ENCODE peak calls at places on chromosomes 13 and 19, in eight cellular contexts. B is cardiac fibroblast, T is left ventricle myocardium superior, G is mammary epithelial cell, W is H9, C is uterus, K is iris pigment epithelial cell, F is T-helper 2 cell. R is an unnamed sample.

GRCh38 chr19:791605-792360 is 5.5 kb upstream of the PTBP1 start:
- DNase-seq in G (no peak), C (no peak), K (no peak), F (no peak), B (no peak), T (no peak), W (peak; percentile 31), R (peak; percentile 54)

GRCh38 chr13:50378513-50378970 is 363.3 kb downstream of the KCNRG start:
- DNase-seq in T (no peak), W (no peak), B (no peak), K (no peak), C (no peak), G (no peak), F (no peak), R (no peak)

GRCh38 chr19:16373539-16373938 is 48.9 kb downstream of the KLF2 start:
- DNase-seq in W (no peak), T (no peak), B (peak; percentile 87), K (peak; percentile 74), F (no peak), G (no peak), C (peak; percentile 79), R (peak; percentile 61)

GRCh38 chr19:10587022-10587838 is at the start of gene AP1M2:
- DNase-seq in T (no peak), G (peak; percentile 61), F (no peak), K (no peak), W (peak; percentile 85), C (no peak), B (no peak), R (no peak)

GRCh38 chr19:38617764-38618589 is at the start of gene MAP4K1:
- DNase-seq in C (peak; percentile 28), K (no peak), B (no peak), F (peak; percentile 59), G (no peak), T (peak; percentile 68), W (no peak), R (peak; percentile 79)

GRCh38 chr13:46181799-46182490 is at the start of gene LCP1:
- DNase-seq in C (no peak), K (no peak), G (peak; percentile 10), T (no peak), F (peak; percentile 73), B (no peak), W (no peak), R (no peak)

GRCh38 chr19:4077800-4078683 is 11.3 kb upstream of the ZBTB7A start:
- DNase-seq in C (peak; percentile 72), K (no peak), B (peak; percentile 33), F (no peak), G (no peak), T (peak; percentile 89), W (no peak), R (peak; percentile 94)

GRCh38 chr13:51158365-51158764 is 47.3 kb upstream of the C13orf42 start:
- DNase-seq in G (no peak), C (no peak), K (no peak), T (no peak), B (no peak), F (no peak), W (peak; percentile 62), R (no peak)

GRCh38 chr13:32538621-32539246 is at the start of gene N4BP2L2:
- DNase-seq in K (peak; percentile 98), C (peak; percentile 93), F (peak; percentile 84), B (peak; percentile 98), T (peak; percentile 92), W (peak; percentile 95), G (peak; percentile 95), R (peak; percentile 95)

GRCh38 chr19:36665832-36666231 is 805 bp downstream of the ZNF461 start:
- DNase-seq in T (no peak), K (no peak), C (no peak), G (no peak), B (no peak), F (no peak), W (no peak), R (no peak)

GRCh38 chr13:46721054-46721453 is 75.9 kb downstream of the ESD start:
- DNase-seq in F (peak; percentile 9), T (peak; percentile 36), G (peak; percentile 11), B (peak; percentile 69), K (peak; percentile 57), C (peak; percentile 51), W (no peak), R (no peak)

GRCh38 chr19:16249826-16250434 is 52.2 kb downstream of the AP1M1 start:
- DNase-seq in F (no peak), T (peak; percentile 16), B (peak; percentile 16), K (peak; percentile 17), C (no peak), W (no peak), G (no peak), R (no peak)

GRCh38 chr19:17328517-17329060 is 6.1 kb downstream of the ANO8 start:
- DNase-seq in T (no peak), F (peak; percentile 40), B (no peak), W (no peak), G (no peak), C (no peak), K (no peak), R (no peak)

GRCh38 chr13:83372786-83373185 is 509.5 kb downstream of the SLITRK1 start:
- DNase-seq in G (peak; percentile 60), C (no peak), F (no peak), K (peak; percentile 15), W (no peak), B (peak; percentile 48), T (no peak), R (no peak)

GRCh38 chr19:12792048-12792852 is 964 bp downstream of the JUNB start:
- DNase-seq in W (peak; percentile 84), F (peak; percentile 65), K (peak; percentile 53), G (peak; percentile 62), B (peak; percentile 60), C (peak; percentile 61), T (peak; percentile 85), R (peak; percentile 89)

GRCh38 chr13:79772811-79773210 is 291.9 kb downstream of the NDFIP2 start:
- DNase-seq in G (no peak), B (no peak), F (no peak), C (no peak), K (no peak), W (no peak), T (no peak), R (no peak)

GRCh38 chr19:48510421-48511268 is 990 bp downstream of the LMTK3 start:
- DNase-seq in K (peak; percentile 44), C (peak; percentile 65), T (peak; percentile 73), B (peak; percentile 50), W (peak; percentile 83), F (peak; percentile 68), G (no peak), R (peak; percentile 71)

GRCh38 chr13:110683203-110683883 is 22.6 kb downstream of the CARS2 start:
- DNase-seq in G (peak; percentile 20), W (no peak), T (no peak), C (no peak), F (no peak), B (peak; percentile 55), K (peak; percentile 43), R (no peak)

GRCh38 chr13:96817336-96817941 is 176.8 kb downstream of the OXGR1 start:
- DNase-seq in T (no peak), G (peak; percentile 4), W (no peak), C (no peak), B (peak; percentile 66), F (no peak), K (peak; percentile 33), R (no peak)

GRCh38 chr13:48125794-48126228 is 30.9 kb upstream of the MED4 start:
- DNase-seq in T (peak; percentile 32), W (no peak), C (peak; percentile 25), K (peak; percentile 35), F (no peak), G (no peak), B (peak; percentile 57), R (peak; percentile 36)

GRCh38 chr19:51687791-51688664 is 5.1 kb upstream of the SPACA6 start:
- DNase-seq in W (peak; percentile 80), F (no peak), K (peak; percentile 55), C (peak; percentile 68), T (peak; percentile 79), G (peak; percentile 70), B (peak; percentile 67), R (peak; percentile 89)

GRCh38 chr19:41910992-41911888 is 17.0 kb downstream of the ERFL start:
- DNase-seq in B (no peak), W (no peak), K (no peak), T (no peak), F (no peak), C (no peak), G (no peak), R (no peak)

GRCh38 chr13:99258210-99258860 is at the start of gene GPR18:
- DNase-seq in G (no peak), W (no peak), F (no peak), B (no peak), K (no peak), T (no peak), C (no peak), R (no peak)